ENCODE peak calls at places on chromosome 22, in five cellular contexts. E is spleen, J is GM23338, Y is AG09309, Z is epithelial cell of esophagus. O is an unnamed sample.

GRCh38 chr22:24994070-24994763 is 41.7 kb downstream of the KIAA1671 start:
- DNase-seq in E (no peak), J (peak), Y (no peak), Z (peak), O (no peak)

GRCh38 chr22:19686946-19687345 is 27.4 kb upstream of the SEPTIN5 start:
- DNase-seq in E (peak), J (no peak), Y (no peak), Z (no peak), O (no peak)

GRCh38 chr22:46556775-46557174 is 19.4 kb upstream of the CELSR1 start:
- DNase-seq in E (no peak), J (no peak), Y (no peak), Z (no peak), O (no peak)

GRCh38 chr22:20741634-20742581 is 32.0 kb upstream of the SERPIND1 start:
- DNase-seq in E (no peak), J (peak), Y (no peak), Z (peak), O (no peak)

GRCh38 chr22:39985383-39986045 is 9.2 kb upstream of the FAM83F start:
- DNase-seq in E (no peak), J (no peak), Y (no peak), Z (peak), O (no peak)

GRCh38 chr22:28424427-28425080 is 255.1 kb downstream of the TTC28 start:
- DNase-seq in E (no peak), J (no peak), Y (no peak), Z (no peak), O (no peak)

GRCh38 chr22:19097518-19097917 is 24.7 kb downstream of the DGCR2 start:
- DNase-seq in E (no peak), J (no peak), Y (no peak), Z (no peak), O (no peak)

GRCh38 chr22:32058656-32059280 is 15.7 kb downstream of the SLC5A1 start:
- DNase-seq in E (no peak), J (peak), Y (no peak), Z (no peak), O (no peak)

GRCh38 chr22:45207981-45208664 is 32.6 kb downstream of the KIAA0930 start:
- DNase-seq in E (peak), J (no peak), Y (no peak), Z (peak), O (peak)

GRCh38 chr22:18022851-18023250 is 1.5 kb downstream of the MICAL3 start:
- DNase-seq in E (peak), J (no peak), Y (no peak), Z (no peak), O (peak)

GRCh38 chr22:19937616-19938473 is 3.7 kb upstream of the COMT start:
- DNase-seq in E (peak), J (no peak), Y (no peak), Z (no peak), O (peak)

GRCh38 chr22:47465222-47465621 is 702.8 kb downstream of the TBC1D22A start:
- DNase-seq in E (no peak), J (no peak), Y (no peak), Z (no peak), O (no peak)

GRCh38 chr22:46754110-46754799 is 8.2 kb upstream of the TBC1D22A start:
- DNase-seq in E (peak), J (no peak), Y (peak), Z (peak), O (no peak)

GRCh38 chr22:40040927-40041326 is 46.2 kb downstream of the FAM83F start:
- DNase-seq in E (no peak), J (no peak), Y (no peak), Z (peak), O (no peak)

GRCh38 chr22:41565403-41566054 is 4.7 kb downstream of the CSDC2 start:
- DNase-seq in E (no peak), J (no peak), Y (no peak), Z (peak), O (no peak)

GRCh38 chr22:41286639-41287091 is 678 bp upstream of the RANGAP1 start:
- DNase-seq in E (peak), J (no peak), Y (no peak), Z (no peak), O (no peak)

GRCh38 chr22:46288846-46289243 is 7.8 kb upstream of the GTSE1 start:
- DNase-seq in E (no peak), J (no peak), Y (no peak), Z (no peak), O (no peak)

GRCh38 chr22:21970037-21970799 is 12.4 kb downstream of the TOP3B start:
- DNase-seq in E (no peak), J (no peak), Y (no peak), Z (peak), O (no peak)
- TF ChIP-seq CTCF in E (no peak), J (no peak), Y (no peak), Z (peak), O (no peak)

GRCh38 chr22:50018608-50019291 is 6.2 kb upstream of the IL17REL start:
- DNase-seq in E (peak), J (no peak), Y (no peak), Z (no peak), O (peak)

GRCh38 chr22:50019316-50019715 is 6.8 kb upstream of the IL17REL start:
- DNase-seq in E (peak), J (no peak), Y (no peak), Z (no peak), O (peak)

GRCh38 chr22:50022171-50022819 is 9.7 kb upstream of the IL17REL start:
- DNase-seq in E (no peak), J (no peak), Y (no peak), Z (no peak), O (peak)

GRCh38 chr22:50017701-50018224 is 5.2 kb upstream of the IL17REL start:
- DNase-seq in E (no peak), J (no peak), Y (no peak), Z (no peak), O (peak)

GRCh38 chr22:50020606-50021005 is 8.0 kb upstream of the IL17REL start:
- DNase-seq in E (peak), J (no peak), Y (no peak), Z (no peak), O (peak)
- TF ChIP-seq CTCF in E (no peak), J (no peak), Y (no peak), Z (no peak), O (no peak)

GRCh38 chr22:30445438-30445936 is 19.9 kb downstream of the MTFP1 start:
- DNase-seq in E (no peak), J (no peak), Y (no peak), Z (peak), O (no peak)
- TF ChIP-seq CTCF in E (no peak), J (no peak), Y (no peak), Z (no peak), O (peak)

GRCh38 chr22:43743131-43743530 is 69.0 kb downstream of the EFCAB6 start:
- DNase-seq in E (no peak), J (peak), Y (no peak), Z (no peak), O (no peak)
- TF ChIP-seq CTCF in E (no peak), J (peak), Y (peak), Z (no peak), O (peak)

DNA sequence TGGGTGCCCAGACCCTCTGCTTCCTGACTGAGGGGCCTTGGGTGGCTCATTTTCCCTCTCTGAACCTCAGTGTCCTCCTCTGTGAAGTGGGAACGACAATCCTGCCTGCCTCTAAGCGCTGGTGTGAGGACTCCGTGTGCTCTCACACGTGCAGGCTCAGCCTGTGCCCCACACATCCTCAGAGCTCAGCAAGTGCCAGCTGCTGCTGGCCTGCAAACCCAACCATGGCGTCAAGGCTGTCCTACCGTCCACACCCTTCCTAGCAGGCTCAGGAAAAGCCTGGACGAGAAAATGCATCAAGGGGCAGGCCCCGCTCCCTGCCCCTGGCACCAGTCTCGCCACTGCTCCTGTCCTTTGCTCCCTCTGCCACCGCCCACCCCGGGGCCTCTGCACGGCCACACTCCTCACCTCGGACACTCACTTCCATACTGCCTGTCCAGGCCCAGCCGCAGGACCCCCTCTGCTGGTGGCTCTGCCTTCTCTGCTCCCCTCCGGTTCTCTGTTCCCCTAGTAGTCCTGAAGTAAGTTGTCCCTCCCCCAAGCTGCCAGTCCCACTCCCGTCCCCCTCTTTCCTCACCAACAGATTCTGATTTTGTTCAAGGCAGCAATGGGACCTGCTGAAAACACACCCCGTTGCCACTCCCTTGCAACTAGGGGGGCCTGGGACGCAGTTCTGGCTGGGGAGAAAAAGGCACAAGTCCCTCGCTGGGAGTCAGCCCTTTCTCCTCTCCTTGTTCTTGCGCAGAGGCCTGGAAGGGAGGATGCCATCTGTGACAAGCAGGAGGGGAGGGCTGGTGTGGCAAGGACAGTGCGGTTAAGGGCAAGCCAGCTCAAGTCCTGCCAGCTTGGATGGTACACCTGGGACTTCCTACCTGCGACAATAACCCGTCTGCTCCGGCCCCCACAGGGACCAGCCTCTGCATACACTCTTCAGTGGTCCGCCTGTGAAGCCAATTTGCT is 62.2 kb downstream of the ARFGAP3 start:
- DNase-seq in E (peak), J (peak), Y (no peak), Z (no peak), O (no peak)
- TF ChIP-seq CTCF in E (no peak), J (peak), Y (peak), Z (no peak), O (peak)

GRCh38 chr22:27391092-27391770 is 410.3 kb downstream of the MN1 start:
- DNase-seq in E (no peak), J (peak), Y (no peak), Z (no peak), O (no peak)
- TF ChIP-seq CTCF in E (no peak), J (no peak), Y (no peak), Z (no peak), O (peak)